ENCODE peak calls at places on chromosomes 5 and 9, in four cellular contexts. S is HepG2, N is K562, G is suprapubic skin. U is an unnamed sample.
A peak's percentile ranks its signal among the peaks of the same experiment; 100 is the strongest.

GRCh38 chr9:75891277-75892167 is 1.0 kb downstream of the PCSK5 start:
- DNase-seq in N (no peak), G (no peak), S (no peak), U (peak; percentile 94)

GRCh38 chr5:16552666-16553343 is 64.0 kb downstream of the RETREG1 start:
- DNase-seq in S (peak; percentile 54), N (peak; percentile 60), G (no peak), U (no peak)

GRCh38 chr5:136018814-136019777 is 9.7 kb upstream of the TGFBI start:
- DNase-seq in G (no peak), N (no peak), S (peak; percentile 37), U (no peak)

GRCh38 chr9:125180876-125181275 is 8.7 kb downstream of the PPP6C start:
- DNase-seq in N (no peak), G (no peak), S (no peak), U (no peak)

GRCh38 chr9:78074385-78075291 is 43.0 kb upstream of the GNAQ start:
- DNase-seq in S (no peak), G (no peak), N (no peak), U (no peak)

GRCh38 chr5:90983148-90983547 is 400.0 kb downstream of the ARRDC3 start:
- DNase-seq in N (peak; percentile 47), S (peak; percentile 66), G (no peak), U (no peak)

GRCh38 chr5:174935854-174936474 is 211.6 kb downstream of the MSX2 start:
- DNase-seq in N (peak; percentile 66), S (peak; percentile 37), G (no peak), U (no peak)

GRCh38 chr9:126847051-126847450 is 13.4 kb upstream of the ZBTB34 start:
- DNase-seq in G (no peak), N (no peak), S (no peak), U (no peak)

GRCh38 chr9:76255781-76256455 is 138.3 kb downstream of the RFK start:
- DNase-seq in G (no peak), N (no peak), S (no peak), U (peak; percentile 96)

GRCh38 chr5:149012350-149012749 is 50.5 kb downstream of the SH3TC2 start:
- DNase-seq in S (no peak), G (no peak), N (no peak), U (peak; percentile 90)

GRCh38 chr5:137236266-137236665 is 262.9 kb downstream of the SPOCK1 start:
- DNase-seq in G (no peak), N (no peak), S (no peak), U (no peak)

GRCh38 chr5:167916261-167916660 is 375.2 kb upstream of the WWC1 start:
- DNase-seq in S (no peak), N (no peak), G (no peak), U (no peak)

DNA sequence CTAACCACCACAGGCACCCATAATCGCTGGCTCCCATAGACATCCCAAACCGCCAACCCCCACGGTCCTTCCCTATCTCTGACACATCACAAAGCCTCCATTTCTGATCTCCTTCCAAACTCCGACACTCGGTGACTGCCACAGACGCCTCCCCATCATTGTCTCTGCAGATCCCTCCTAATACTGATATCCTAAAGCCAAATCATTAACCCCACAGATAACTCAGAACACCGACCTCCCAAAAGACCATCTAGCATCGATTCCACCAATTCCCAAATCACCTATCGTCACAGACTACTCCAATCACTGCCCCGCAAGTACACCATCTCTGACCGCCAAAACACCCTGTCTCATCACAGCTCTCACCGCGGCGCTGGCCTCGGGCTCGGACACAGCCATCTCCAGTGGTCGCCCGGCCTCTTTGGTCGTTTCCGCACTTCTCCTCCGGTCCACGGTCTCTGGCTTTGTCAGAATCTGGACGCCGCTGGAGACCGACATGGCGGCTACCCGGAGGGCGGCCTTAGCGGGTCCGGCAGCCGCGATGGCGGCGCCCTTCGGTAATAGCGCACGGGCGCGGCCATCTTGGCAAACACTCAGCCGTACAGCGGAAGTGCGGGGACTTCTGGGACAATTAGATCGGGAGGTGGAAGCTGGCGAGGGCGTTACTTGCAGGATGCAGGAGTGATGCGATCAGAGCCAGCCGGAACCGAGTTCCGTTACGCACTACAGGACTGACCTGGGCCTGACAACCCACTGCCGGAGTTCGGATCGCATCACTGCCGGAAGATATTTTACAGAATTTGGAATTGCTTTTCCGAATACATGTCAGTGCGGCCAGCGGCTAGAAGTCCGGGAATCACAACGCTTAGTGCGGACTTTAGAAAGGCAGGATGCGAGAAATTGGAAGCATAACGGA is at the start of gene ZFP37:
- DNase-seq in G (peak; percentile 95), N (peak; percentile 75), S (peak; percentile 89), U (peak; percentile 98)
- TF ChIP-seq POLR2A in G (no peak), N (peak; percentile 45), S (peak; percentile 87), U (no peak)

GRCh38 chr9:93119953-93120845 is 13.9 kb downstream of the NINJ1 start:
- DNase-seq in S (peak; percentile 94), N (peak; percentile 81), G (peak; percentile 93), U (peak; percentile 97)
- TF ChIP-seq CTCF in S (peak; percentile 82), N (peak; percentile 55), G (peak; percentile 29), U (peak; percentile 40)

GRCh38 chr5:124036786-124037185 is 524.8 kb downstream of the CSNK1G3 start:
- DNase-seq in S (no peak), G (no peak), N (no peak), U (no peak)

GRCh38 chr5:124034963-124035362 is 523.0 kb downstream of the CSNK1G3 start:
- DNase-seq in N (no peak), S (no peak), G (no peak), U (no peak)

GRCh38 chr5:124043456-124043855 is 531.5 kb downstream of the CSNK1G3 start:
- DNase-seq in S (peak; percentile 2), N (no peak), G (no peak), U (no peak)

DNA sequence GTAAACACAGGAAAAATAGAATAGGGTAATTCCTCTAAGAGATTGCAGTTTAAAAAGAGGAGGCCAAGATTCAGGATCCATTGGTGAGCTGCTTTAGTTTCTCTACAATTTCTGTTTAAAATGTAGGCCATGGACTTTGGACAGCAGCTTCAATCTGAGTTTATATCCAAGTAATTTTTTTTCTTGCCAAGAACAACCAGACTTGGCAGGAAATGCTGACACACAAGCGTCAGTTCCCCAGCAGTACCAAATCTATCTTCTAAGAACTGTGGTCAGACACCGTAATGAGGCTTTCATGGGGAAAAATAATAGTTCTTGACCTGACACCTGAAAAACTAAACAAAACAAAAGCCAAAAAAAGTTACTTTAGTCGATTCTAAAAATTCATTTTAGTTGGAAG is 528.8 kb downstream of the CSNK1G3 start:
- DNase-seq in N (no peak), G (no peak), S (no peak), U (no peak)
- TF ChIP-seq POLR2AphosphoS5 in N (no peak), G (no peak), S (no peak), U (no peak)

DNA sequence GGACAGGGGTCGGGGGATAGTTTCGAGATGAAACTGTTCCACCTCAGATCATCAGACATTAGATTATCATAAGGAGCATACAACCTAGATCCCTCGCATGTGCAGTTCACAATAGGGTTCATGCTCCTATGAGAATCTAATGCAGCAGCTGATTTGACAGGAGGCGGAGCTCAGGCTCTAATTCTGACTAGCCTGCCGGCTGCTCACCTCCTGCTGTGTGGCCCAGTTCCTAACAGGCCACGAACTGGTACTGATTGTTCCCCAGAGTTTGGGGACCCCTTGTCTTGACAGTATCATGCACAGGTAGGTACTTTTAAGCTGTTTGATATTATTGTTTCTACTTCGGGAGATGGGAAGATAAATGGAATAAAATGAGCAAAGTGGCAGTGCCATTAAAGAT is 66.9 kb downstream of the ZCCHC7 start:
- DNase-seq in G (no peak), S (no peak), N (no peak), U (no peak)
- TF ChIP-seq POLR2A in G (no peak), S (no peak), N (no peak), U (no peak)

GRCh38 chr5:4258170-4258569 is 662.5 kb downstream of the IRX1 start:
- DNase-seq in N (no peak), S (no peak), G (no peak), U (no peak)
- TF ChIP-seq CTCF in N (no peak), S (no peak), G (no peak), U (no peak)

DNA sequence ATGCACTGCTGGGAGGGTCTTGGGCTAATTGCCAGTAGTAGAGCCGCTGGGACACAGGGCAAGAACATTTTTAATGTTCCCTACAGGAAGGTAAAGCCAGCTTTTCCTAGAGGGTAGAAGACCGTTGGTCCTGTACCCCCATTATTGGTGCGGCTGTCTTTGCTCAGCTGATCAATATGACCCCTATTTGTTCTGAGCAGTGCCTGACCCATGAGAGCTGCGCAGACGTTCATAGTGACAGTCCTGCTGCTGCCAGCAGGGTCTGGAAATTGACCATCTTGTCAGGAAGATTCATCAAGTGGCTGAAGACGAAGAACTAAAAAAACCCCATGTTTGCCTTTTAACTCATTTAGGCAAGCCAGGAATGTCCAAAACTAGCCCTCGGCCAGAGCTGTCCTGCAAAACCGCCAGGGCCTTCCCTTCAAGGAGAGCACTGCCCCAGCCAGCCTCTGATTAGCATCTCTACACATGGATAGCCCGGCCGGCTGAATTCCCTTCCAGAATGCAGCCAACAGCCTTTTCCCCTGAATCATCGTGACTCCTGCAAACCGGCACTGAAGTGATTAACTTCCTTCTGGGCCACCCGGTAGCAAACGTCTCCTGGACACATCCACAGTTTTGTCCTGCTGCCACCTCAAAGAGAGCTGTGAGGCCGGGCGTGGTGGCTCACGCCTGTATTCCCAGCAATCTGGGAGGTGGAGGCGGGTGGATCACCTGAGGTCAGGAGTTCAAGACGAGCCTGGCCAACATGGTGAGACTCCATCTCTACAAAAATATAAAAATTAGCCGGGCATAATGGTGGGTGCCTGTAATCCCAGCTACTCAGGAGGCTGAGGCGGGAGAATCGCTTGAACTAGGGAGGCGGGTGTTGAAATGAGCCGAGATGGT is 20.9 kb upstream of the EEIG1 start:
- DNase-seq in S (no peak), N (peak; percentile 63), G (no peak), U (no peak)
- TF ChIP-seq POLR2AphosphoS5 in S (no peak), N (peak; percentile 53), G (no peak), U (no peak)